ENCODE peak calls at places on chromosomes 2 and 18, in six cellular contexts. A is GM13976; W is GM10248; M is mesendoderm; X is activated CD8-positive, alpha-beta memory T cell treated with anti-CD3 and anti-CD28 coated beads for 24 hours; Y is T-cell. Z is an unnamed sample.

GRCh38 chr2:24785704-24786321 is 7.4 kb downstream of the PTRHD1 start:
- DNase-seq in A (no peak), W (peak), M (no peak), X (no peak), Y (no peak), Z (no peak)

GRCh38 chr2:239049421-239050251 is 201.8 kb downstream of the TWIST2 start:
- DNase-seq in A (no peak), W (no peak), M (no peak), X (no peak), Y (no peak), Z (peak)

GRCh38 chr2:163778045-163778753 is 42.4 kb upstream of the FIGN start:
- DNase-seq in A (no peak), W (no peak), M (peak), X (no peak), Y (no peak), Z (no peak)

GRCh38 chr2:216281316-216281715 is 91.0 kb downstream of the MARCHF4 start:
- DNase-seq in A (no peak), W (no peak), M (peak), X (no peak), Y (no peak), Z (no peak)

GRCh38 chr2:42795275-42795674 is 2.9 kb upstream of the HAAO start:
- DNase-seq in A (no peak), W (no peak), M (no peak), X (no peak), Y (no peak), Z (no peak)

GRCh38 chr2:37552339-37552738 is 119.1 kb downstream of the CDC42EP3 start:
- DNase-seq in A (no peak), W (no peak), M (no peak), X (no peak), Y (no peak), Z (no peak)

GRCh38 chr18:10563886-10564285 is 38.1 kb downstream of the NAPG start:
- DNase-seq in A (no peak), W (no peak), M (no peak), X (no peak), Y (no peak), Z (no peak)

GRCh38 chr2:127735537-127736399 is 34.5 kb downstream of the SFT2D3 start:
- DNase-seq in A (no peak), W (no peak), M (no peak), X (no peak), Y (no peak), Z (no peak)

GRCh38 chr2:54609647-54610046 is 113.8 kb upstream of the EML6 start:
- DNase-seq in A (no peak), W (no peak), M (no peak), X (no peak), Y (no peak), Z (no peak)

GRCh38 chr18:9659499-9660387 is 45.4 kb upstream of the PPP4R1 start:
- DNase-seq in A (no peak), W (no peak), M (no peak), X (no peak), Y (no peak), Z (no peak)

GRCh38 chr2:150486539-150487484 is 655 bp downstream of the RND3 start:
- DNase-seq in A (peak), W (peak), M (peak), X (no peak), Y (no peak), Z (no peak)

GRCh38 chr2:102677219-102678215 is 58.2 kb downstream of the SLC9A2 start:
- DNase-seq in A (no peak), W (no peak), M (no peak), X (no peak), Y (no peak), Z (no peak)

GRCh38 chr2:10541081-10541480 is 93.0 kb upstream of the ODC1 start:
- DNase-seq in A (no peak), W (no peak), M (no peak), X (no peak), Y (no peak), Z (no peak)

Z was measured in natural killer cell treated with Interleukin-12 subunit alpha and Interleukin-12 subunit beta and Interleukin-15 and Interleukin-18, amount 100 ng/mL, for 72 hours.